ENCODE peak calls at places on chromosomes 1 and 21, in ten cellular contexts. M is NCI-H345; F is colonic mucosa; Q is AG08396; L is neural crest cell; B is activated T-helper 1 cell treated with Interleukin-2 at 50 U/mL for 16 hours; O is bronchial epithelial cell; G is GM13977; U is activated CD8-positive, alpha-beta memory T cell treated with anti-CD3 and anti-CD28 coated beads, Interleukin-2, amount 50 U/mL, for 4 hours; S is stimulated activated CD4-positive, alpha-beta T cell treated with anti-CD3 and anti-CD28 coated beads, Interleukin-12 subunit alpha, Interleukin-12 subunit beta, amount 100 ng/mL, for 48 hours. Y is an unnamed sample.

GRCh38 chr1:1435094-1435903 is at the start of gene VWA1:
- DNase-seq in M (peak), F (peak), Q (peak), L (peak), B (peak), O (no peak), G (peak), U (peak), S (peak), Y (peak)

GRCh38 chr1:218304281-218305039 is 19.4 kb downstream of the RRP15 start:
- DNase-seq in M (peak), F (no peak), Q (no peak), L (no peak), B (no peak), O (no peak), G (no peak), U (no peak), S (no peak), Y (peak)

GRCh38 chr1:9275567-9276034 is 17.1 kb upstream of the SPSB1 start:
- DNase-seq in M (no peak), F (peak), Q (peak), L (no peak), B (peak), O (peak), G (peak), U (peak), S (peak), Y (no peak)

GRCh38 chr1:203520315-203520714 is 26.4 kb downstream of the OPTC start:
- DNase-seq in M (no peak), F (no peak), Q (peak), L (no peak), B (no peak), O (peak), G (no peak), U (no peak), S (no peak), Y (no peak)

GRCh38 chr1:36321119-36321951 is 2.1 kb downstream of the EVA1B start:
- DNase-seq in M (no peak), F (peak), Q (peak), L (peak), B (no peak), O (no peak), G (no peak), U (no peak), S (peak), Y (no peak)

GRCh38 chr1:231683439-231684165 is 57.0 kb downstream of the DISC1 start:
- DNase-seq in M (peak), F (no peak), Q (no peak), L (no peak), B (no peak), O (no peak), G (no peak), U (no peak), S (no peak), Y (peak)

GRCh38 chr1:219281834-219282233 is 108.2 kb downstream of the LYPLAL1 start:
- DNase-seq in M (no peak), F (no peak), Q (no peak), L (no peak), B (no peak), O (no peak), G (no peak), U (no peak), S (no peak), Y (no peak)

GRCh38 chr1:222525956-222526355 is 21.9 kb downstream of the HHIPL2 start:
- DNase-seq in M (no peak), F (no peak), Q (no peak), L (no peak), B (no peak), O (no peak), G (no peak), U (no peak), S (no peak), Y (no peak)

GRCh38 chr1:197103295-197103694 is 36.2 kb upstream of the F13B start:
- DNase-seq in M (no peak), F (no peak), Q (peak), L (no peak), B (no peak), O (no peak), G (no peak), U (no peak), S (no peak), Y (no peak)

GRCh38 chr1:202742496-202742895 is 32.2 kb upstream of the SYT2 start:
- DNase-seq in M (no peak), F (no peak), Q (no peak), L (no peak), B (no peak), O (no peak), G (no peak), U (no peak), S (no peak), Y (no peak)

GRCh38 chr1:22792396-22793171 is 81.9 kb downstream of the EPHB2 start:
- DNase-seq in M (no peak), F (no peak), Q (no peak), L (no peak), B (no peak), O (no peak), G (no peak), U (no peak), S (no peak), Y (no peak)

GRCh38 chr1:193019442-193020026 is 39.6 kb downstream of the UCHL5 start:
- DNase-seq in M (peak), F (no peak), Q (peak), L (no peak), B (no peak), O (peak), G (peak), U (no peak), S (no peak), Y (peak)

GRCh38 chr21:15966216-15966615 is 236.4 kb downstream of the USP25 start:
- DNase-seq in M (no peak), F (no peak), Q (no peak), L (no peak), B (no peak), O (no peak), G (no peak), U (no peak), S (no peak), Y (no peak)

GRCh38 chr1:159928491-159929050 is 3.3 kb upstream of the TAGLN2 start:
- DNase-seq in M (no peak), F (no peak), Q (no peak), L (no peak), B (no peak), O (no peak), G (no peak), U (no peak), S (no peak), Y (no peak)

GRCh38 chr1:154955718-154956513 is at the start of gene PBXIP1:
- DNase-seq in M (peak), F (peak), Q (peak), L (peak), B (peak), O (peak), G (peak), U (peak), S (peak), Y (peak)

GRCh38 chr1:9424278-9424677 is 115.0 kb upstream of the SLC25A33 start:
- DNase-seq in M (no peak), F (no peak), Q (no peak), L (no peak), B (no peak), O (no peak), G (no peak), U (no peak), S (no peak), Y (no peak)

GRCh38 chr1:57017717-57018116 is 51.9 kb upstream of the C8B start:
- DNase-seq in M (no peak), F (no peak), Q (no peak), L (peak), B (no peak), O (no peak), G (peak), U (no peak), S (no peak), Y (no peak)

Y was measured in NCI-H446 treated with DMSO at 0.1 percent for 48 hours.